ENCODE peak calls at places on chromosomes 13 and 19, in six cellular contexts. One of them, this sample, is unnamed.

GRCh38 chr13:76903544-76904162 is 17.4 kb upstream of the KCTD12 start:
- DNase-seq in H9: peak; percentile 70
- DNase-seq in GM23338: peak; percentile 86
- DNase-seq in OCI-LY7: peak; percentile 63
- DNase-seq in IMR-90: peak; percentile 80
- DNase-seq in astrocyte: peak; percentile 46
- DNase-seq in this sample: peak; percentile 81

GRCh38 chr13:45851171-45851889 is at the start of gene SIAH3:
- DNase-seq in H9: peak; percentile 43
- DNase-seq in GM23338: peak; percentile 68
- DNase-seq in OCI-LY7: no peak
- DNase-seq in IMR-90: no peak
- DNase-seq in astrocyte: no peak
- DNase-seq in this sample: peak; percentile 34

GRCh38 chr13:30463820-30464495 is 1.8 kb downstream of the HMGB1 start:
- DNase-seq in H9: no peak
- DNase-seq in GM23338: no peak
- DNase-seq in OCI-LY7: peak; percentile 79
- DNase-seq in IMR-90: peak; percentile 50
- DNase-seq in astrocyte: peak; percentile 42
- DNase-seq in this sample: no peak

GRCh38 chr19:1257475-1258160 is 9.2 kb downstream of the MIDN start:
- DNase-seq in H9: no peak
- DNase-seq in GM23338: no peak
- DNase-seq in OCI-LY7: no peak
- DNase-seq in IMR-90: no peak
- DNase-seq in astrocyte: no peak
- DNase-seq in this sample: no peak

GRCh38 chr13:45047394-45048328 is 58.3 kb downstream of the GPALPP1 start:
- DNase-seq in H9: peak; percentile 74
- DNase-seq in GM23338: peak; percentile 92
- DNase-seq in OCI-LY7: peak; percentile 77
- DNase-seq in IMR-90: peak; percentile 86
- DNase-seq in astrocyte: peak; percentile 50
- DNase-seq in this sample: peak; percentile 87

GRCh38 chr19:23070353-23070781 is 46.5 kb upstream of the ZNF730 start:
- DNase-seq in H9: peak; percentile 43
- DNase-seq in GM23338: peak; percentile 86
- DNase-seq in OCI-LY7: no peak
- DNase-seq in IMR-90: peak; percentile 15
- DNase-seq in astrocyte: no peak
- DNase-seq in this sample: no peak

GRCh38 chr13:36887758-36888521 is 32.1 kb downstream of the SMAD9 start:
- DNase-seq in H9: peak; percentile 35
- DNase-seq in GM23338: peak; percentile 31
- DNase-seq in OCI-LY7: peak; percentile 10
- DNase-seq in IMR-90: no peak
- DNase-seq in astrocyte: no peak
- DNase-seq in this sample: peak; percentile 26

GRCh38 chr19:35389192-35389861 is 18.5 kb downstream of the GPR42 start:
- DNase-seq in H9: no peak
- DNase-seq in GM23338: no peak
- DNase-seq in OCI-LY7: no peak
- DNase-seq in IMR-90: no peak
- DNase-seq in astrocyte: no peak
- DNase-seq in this sample: no peak

GRCh38 chr19:38266981-38267597 is 2.7 kb downstream of the SPINT2 start:
- DNase-seq in H9: no peak
- DNase-seq in GM23338: no peak
- DNase-seq in OCI-LY7: no peak
- DNase-seq in IMR-90: peak; percentile 78
- DNase-seq in astrocyte: peak; percentile 68
- DNase-seq in this sample: no peak

GRCh38 chr19:47399198-47399597 is 20.1 kb downstream of the MEIS3 start:
- DNase-seq in H9: no peak
- DNase-seq in GM23338: peak; percentile 63
- DNase-seq in OCI-LY7: no peak
- DNase-seq in IMR-90: no peak
- DNase-seq in astrocyte: no peak
- DNase-seq in this sample: no peak

GRCh38 chr13:50796463-50796862 is 47.0 kb downstream of the DLEU7 start:
- DNase-seq in H9: no peak
- DNase-seq in GM23338: no peak
- DNase-seq in OCI-LY7: no peak
- DNase-seq in IMR-90: no peak
- DNase-seq in astrocyte: no peak
- DNase-seq in this sample: no peak

GRCh38 chr19:7373862-7374261 is 25.1 kb downstream of the ARHGEF18 start:
- DNase-seq in H9: peak; percentile 54
- DNase-seq in GM23338: no peak
- DNase-seq in OCI-LY7: no peak
- DNase-seq in IMR-90: no peak
- DNase-seq in astrocyte: no peak
- DNase-seq in this sample: no peak

GRCh38 chr13:100156786-100157185 is 67.9 kb downstream of the PCCA start:
- DNase-seq in H9: no peak
- DNase-seq in GM23338: no peak
- DNase-seq in OCI-LY7: no peak
- DNase-seq in IMR-90: no peak
- DNase-seq in astrocyte: peak; percentile 57
- DNase-seq in this sample: no peak

GRCh38 chr19:658916-659839 is 3.8 kb downstream of the RNF126 start:
- DNase-seq in H9: no peak
- DNase-seq in GM23338: no peak
- DNase-seq in OCI-LY7: peak; percentile 47
- DNase-seq in IMR-90: no peak
- DNase-seq in astrocyte: peak; percentile 53
- DNase-seq in this sample: no peak

GRCh38 chr13:61797397-61797796 is 381.7 kb upstream of the PCDH20 start:
- DNase-seq in H9: no peak
- DNase-seq in GM23338: no peak
- DNase-seq in OCI-LY7: no peak
- DNase-seq in IMR-90: no peak
- DNase-seq in astrocyte: no peak
- DNase-seq in this sample: no peak

GRCh38 chr13:38496956-38497355 is 147.3 kb downstream of the UFM1 start:
- DNase-seq in H9: no peak
- DNase-seq in GM23338: no peak
- DNase-seq in OCI-LY7: no peak
- DNase-seq in IMR-90: no peak
- DNase-seq in astrocyte: no peak
- DNase-seq in this sample: no peak

GRCh38 chr19:13215572-13216380 is 65.6 kb downstream of the IER2 start:
- DNase-seq in H9: no peak
- DNase-seq in GM23338: no peak
- DNase-seq in OCI-LY7: no peak
- DNase-seq in IMR-90: no peak
- DNase-seq in astrocyte: peak; percentile 13
- DNase-seq in this sample: no peak

GRCh38 chr19:10510301-10510802 is 6.9 kb downstream of the S1PR5 start:
- DNase-seq in H9: peak; percentile 74
- DNase-seq in GM23338: peak; percentile 86
- DNase-seq in OCI-LY7: peak; percentile 44
- DNase-seq in IMR-90: no peak
- DNase-seq in astrocyte: no peak
- DNase-seq in this sample: peak; percentile 64

GRCh38 chr19:14473073-14473790 is 1.9 kb downstream of the PTGER1 start:
- DNase-seq in H9: peak; percentile 66
- DNase-seq in GM23338: peak; percentile 71
- DNase-seq in OCI-LY7: no peak
- DNase-seq in IMR-90: no peak
- DNase-seq in astrocyte: no peak
- DNase-seq in this sample: no peak

GRCh38 chr13:44921931-44922758 is 67.1 kb downstream of the NUFIP1 start:
- DNase-seq in H9: no peak
- DNase-seq in GM23338: no peak
- DNase-seq in OCI-LY7: no peak
- DNase-seq in IMR-90: peak; percentile 98
- DNase-seq in astrocyte: peak; percentile 100
- DNase-seq in this sample: no peak

DNA sequence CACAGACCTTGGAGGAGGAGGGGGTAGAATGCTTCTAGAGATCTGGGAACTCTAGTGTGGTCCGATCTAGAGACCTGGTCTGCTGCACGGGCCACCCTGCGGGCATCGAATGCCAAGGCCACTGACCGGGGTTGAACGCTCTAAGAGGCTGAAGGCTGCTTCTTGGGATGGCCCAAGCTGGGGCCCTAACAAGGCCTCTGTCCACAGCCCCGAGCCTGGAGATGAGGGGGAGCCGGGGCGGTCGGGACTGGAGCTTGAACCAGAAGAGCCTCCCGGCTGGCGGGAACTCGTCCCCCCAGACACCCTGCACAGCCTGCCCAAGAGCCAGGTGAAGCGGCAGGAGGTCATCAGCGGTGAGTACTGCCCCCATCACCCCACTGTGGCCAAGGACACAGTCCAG is 15.3 kb downstream of the ARHGEF1 start:
- DNase-seq in H9: no peak
- DNase-seq in GM23338: no peak
- DNase-seq in OCI-LY7: no peak
- DNase-seq in IMR-90: no peak
- DNase-seq in astrocyte: no peak
- DNase-seq in this sample: no peak
- H4K20me1 ChIP-seq in H9: no peaks in the 10 kb centered on the region
- H4K20me1 ChIP-seq in GM23338: no peaks in the 10 kb centered on the region
- H4K20me1 ChIP-seq in OCI-LY7: no peaks in the 10 kb centered on the region
- H4K20me1 ChIP-seq in IMR-90: no peaks in the 10 kb centered on the region
- H4K20me1 ChIP-seq in astrocyte: peaks cover 26% of the 10 kb centered on the region
- H4K20me1 ChIP-seq in this sample: no peaks in the 10 kb centered on the region

DNA sequence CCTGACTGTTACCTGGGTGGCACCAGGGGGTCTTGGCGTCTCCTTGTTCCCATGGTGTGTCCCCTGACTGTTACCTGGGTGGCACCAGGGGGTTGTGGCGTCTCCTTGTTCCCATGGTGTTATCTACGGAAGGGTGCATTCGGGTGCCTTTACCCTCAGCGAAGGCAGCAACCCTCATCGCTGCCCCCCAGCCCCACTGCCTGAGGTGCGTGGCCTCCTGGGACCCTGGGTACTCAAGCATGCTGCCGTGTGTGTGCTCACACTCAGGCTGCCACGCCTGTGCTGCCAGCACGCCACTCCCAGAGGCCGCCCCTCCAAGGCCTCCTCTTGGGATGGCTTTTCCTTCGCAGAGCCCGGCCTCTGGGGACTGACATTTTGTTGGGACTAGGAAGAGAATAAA is 25.1 kb downstream of the TFDP1 start:
- DNase-seq in H9: no peak
- DNase-seq in GM23338: no peak
- DNase-seq in OCI-LY7: no peak
- DNase-seq in IMR-90: no peak
- DNase-seq in astrocyte: no peak
- DNase-seq in this sample: no peak
- H4K20me1 ChIP-seq in H9: no peaks in the 10 kb centered on the region
- H4K20me1 ChIP-seq in GM23338: peaks cover 16% of the 10 kb centered on the region
- H4K20me1 ChIP-seq in OCI-LY7: no peaks in the 10 kb centered on the region
- H4K20me1 ChIP-seq in IMR-90: peaks cover 90% of the 10 kb centered on the region
- H4K20me1 ChIP-seq in astrocyte: peaks cover 95% of the 10 kb centered on the region
- H4K20me1 ChIP-seq in this sample: peaks cover 38% of the 10 kb centered on the region

DNA sequence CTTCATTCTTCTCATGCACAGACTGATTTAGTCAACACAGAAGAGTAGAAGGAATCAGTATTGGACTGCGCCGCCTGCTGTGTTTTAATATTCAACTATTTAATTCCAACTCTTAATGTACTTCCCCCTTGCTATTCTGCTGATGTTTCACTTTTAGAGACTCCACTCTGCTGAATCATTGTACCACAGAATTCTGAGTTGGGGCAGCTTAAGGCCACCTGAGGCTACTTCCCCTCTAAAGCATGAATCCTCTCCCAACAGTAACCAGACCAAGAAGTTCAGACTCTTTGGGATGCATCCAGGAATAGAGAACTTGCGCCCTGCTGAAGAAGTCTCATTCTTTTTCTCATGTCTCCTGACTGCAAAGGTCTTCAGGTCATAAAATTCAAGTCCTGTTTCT is 708.8 kb downstream of the UQCRFS1 start:
- DNase-seq in H9: no peak
- DNase-seq in GM23338: no peak
- DNase-seq in OCI-LY7: no peak
- DNase-seq in IMR-90: no peak
- DNase-seq in astrocyte: peak; percentile 44
- DNase-seq in this sample: no peak
- H4K20me1 ChIP-seq in H9: no peaks in the 10 kb centered on the region
- H4K20me1 ChIP-seq in GM23338: no peaks in the 10 kb centered on the region
- H4K20me1 ChIP-seq in OCI-LY7: no peaks in the 10 kb centered on the region
- H4K20me1 ChIP-seq in IMR-90: no peaks in the 10 kb centered on the region
- H4K20me1 ChIP-seq in astrocyte: no peaks in the 10 kb centered on the region
- H4K20me1 ChIP-seq in this sample: no peaks in the 10 kb centered on the region

DNA sequence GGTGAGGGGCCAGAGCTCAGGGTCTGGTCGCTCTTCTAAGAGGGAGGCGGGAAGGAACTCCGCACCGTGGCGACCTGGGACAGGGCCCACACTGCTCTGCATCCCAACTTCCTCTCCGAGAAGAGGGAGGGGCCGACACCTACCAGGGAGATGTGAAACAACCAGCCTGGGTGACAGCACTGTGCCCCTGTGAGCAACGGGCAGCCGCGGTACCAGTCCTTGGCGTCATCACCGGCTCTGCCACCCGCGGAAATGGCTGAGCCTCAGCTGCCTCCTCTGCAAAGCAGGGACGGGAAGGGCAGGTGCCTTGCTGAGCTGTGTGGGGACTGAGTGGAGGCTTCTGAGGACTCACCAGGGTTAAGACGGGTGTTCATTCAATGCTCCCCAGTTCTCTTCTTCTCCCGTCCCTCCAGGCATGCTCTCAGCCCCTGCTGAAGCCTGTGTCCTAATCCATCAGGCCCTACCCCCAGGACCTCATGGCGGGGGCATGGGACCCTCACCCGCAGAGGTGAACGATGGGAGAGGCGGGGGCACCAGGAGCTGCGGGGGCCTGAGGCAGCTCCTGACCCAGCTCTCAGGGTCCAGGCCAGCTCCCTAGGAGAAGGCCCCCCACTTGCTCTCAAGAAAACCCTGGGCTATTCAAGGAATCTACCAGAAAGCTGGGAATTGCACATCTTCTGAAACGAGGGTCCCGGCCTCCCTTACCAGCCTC is 9.3 kb downstream of the ZNF787 start:
- DNase-seq in H9: no peak
- DNase-seq in GM23338: peak; percentile 53
- DNase-seq in OCI-LY7: no peak
- DNase-seq in IMR-90: no peak
- DNase-seq in astrocyte: no peak
- DNase-seq in this sample: peak; percentile 37
- H4K20me1 ChIP-seq in H9: peaks cover 3% of the 10 kb centered on the region
- H4K20me1 ChIP-seq in GM23338: peaks cover 52% of the 10 kb centered on the region
- H4K20me1 ChIP-seq in OCI-LY7: peaks cover 16% of the 10 kb centered on the region
- H4K20me1 ChIP-seq in IMR-90: peaks cover 89% of the 10 kb centered on the region
- H4K20me1 ChIP-seq in astrocyte: peaks cover 88% of the 10 kb centered on the region
- H4K20me1 ChIP-seq in this sample: peaks cover 97% of the 10 kb centered on the region

GRCh38 chr19:5947435-5947834 is 30.5 kb downstream of the RANBP3 start:
- DNase-seq in H9: no peak
- DNase-seq in GM23338: no peak
- DNase-seq in OCI-LY7: no peak
- DNase-seq in IMR-90: peak; percentile 67
- DNase-seq in astrocyte: peak; percentile 27
- DNase-seq in this sample: no peak
- H4K20me1 ChIP-seq in H9: no peaks in the 10 kb centered on the region
- H4K20me1 ChIP-seq in GM23338: peaks cover 58% of the 10 kb centered on the region
- H4K20me1 ChIP-seq in OCI-LY7: no peaks in the 10 kb centered on the region
- H4K20me1 ChIP-seq in IMR-90: peaks cover 67% of the 10 kb centered on the region
- H4K20me1 ChIP-seq in astrocyte: peaks cover 96% of the 10 kb centered on the region
- H4K20me1 ChIP-seq in this sample: peaks cover 100% of the 10 kb centered on the region

GRCh38 chr19:5943623-5944022 is 29.6 kb downstream of the CAPS start:
- DNase-seq in H9: no peak
- DNase-seq in GM23338: no peak
- DNase-seq in OCI-LY7: no peak
- DNase-seq in IMR-90: peak; percentile 82
- DNase-seq in astrocyte: peak; percentile 43
- DNase-seq in this sample: no peak
- H4K20me1 ChIP-seq in H9: no peaks in the 10 kb centered on the region
- H4K20me1 ChIP-seq in GM23338: peaks cover 38% of the 10 kb centered on the region
- H4K20me1 ChIP-seq in OCI-LY7: no peaks in the 10 kb centered on the region
- H4K20me1 ChIP-seq in IMR-90: peaks cover 47% of the 10 kb centered on the region
- H4K20me1 ChIP-seq in astrocyte: peaks cover 83% of the 10 kb centered on the region
- H4K20me1 ChIP-seq in this sample: peaks cover 98% of the 10 kb centered on the region